ENCODE peak calls at places on chromosome 5, in nine cellular contexts. L, D, W, N, R, P, H, C and G are unnamed samples.
A peak's percentile ranks its signal among the peaks of the same experiment; 100 is the strongest.

GRCh38 chr5:67144183-67144639 is 52.4 kb downstream of the CD180 start:
- DNase-seq in L (no peak), D (no peak), W (no peak), N (no peak), R (no peak), P (no peak), H (no peak), C (no peak), G (no peak)

GRCh38 chr5:56310711-56311204 is 77.6 kb upstream of the ANKRD55 start:
- DNase-seq in L (peak; percentile 39), D (no peak), W (no peak), N (peak; percentile 47), R (no peak), P (no peak), H (no peak), C (no peak), G (no peak)

GRCh38 chr5:156393980-156394379 is 67.0 kb downstream of the SGCD start:
- DNase-seq in L (no peak), D (no peak), W (no peak), N (no peak), R (no peak), P (peak; percentile 48), H (no peak), C (no peak), G (no peak)

GRCh38 chr5:151115272-151115905 is 34.6 kb upstream of the TNIP1 start:
- DNase-seq in L (peak; percentile 66), D (peak; percentile 68), W (peak; percentile 81), N (peak; percentile 56), R (peak; percentile 55), P (peak; percentile 85), H (peak; percentile 78), C (peak; percentile 69), G (peak; percentile 69)

GRCh38 chr5:170254056-170254455 is 21.3 kb downstream of the C5orf58 start:
- DNase-seq in L (no peak), D (peak; percentile 55), W (no peak), N (no peak), R (peak; percentile 66), P (no peak), H (no peak), C (no peak), G (peak; percentile 60)

GRCh38 chr5:175687231-175687701 is 29.4 kb downstream of the HRH2 start:
- DNase-seq in L (no peak), D (no peak), W (peak; percentile 70), N (no peak), R (no peak), P (no peak), H (peak; percentile 86), C (no peak), G (no peak)

GRCh38 chr5:17719592-17719991 is 85.3 kb downstream of the TAF11L14 start:
- DNase-seq in L (no peak), D (no peak), W (no peak), N (no peak), R (no peak), P (no peak), H (no peak), C (no peak), G (no peak)

GRCh38 chr5:145540375-145540774 is 294.8 kb downstream of the PRELID2 start:
- DNase-seq in L (peak; percentile 9), D (no peak), W (no peak), N (peak; percentile 33), R (no peak), P (peak; percentile 17), H (no peak), C (no peak), G (no peak)

GRCh38 chr5:45696206-45696836 is at the start of gene HCN1:
- DNase-seq in L (peak; percentile 62), D (peak; percentile 43), W (peak; percentile 88), N (peak; percentile 32), R (peak; percentile 60), P (peak; percentile 43), H (peak; percentile 59), C (peak; percentile 83), G (peak; percentile 40)

GRCh38 chr5:76391014-76391413 is 12.1 kb upstream of the IQGAP2 start:
- DNase-seq in L (no peak), D (no peak), W (no peak), N (no peak), R (no peak), P (no peak), H (no peak), C (no peak), G (no peak)

GRCh38 chr5:59161206-59162105 is 578.6 kb downstream of the RAB3C start:
- DNase-seq in L (no peak), D (no peak), W (no peak), N (no peak), R (no peak), P (no peak), H (no peak), C (no peak), G (no peak)

GRCh38 chr5:147234825-147235635 is at the start of gene STK32A:
- DNase-seq in L (peak; percentile 10), D (no peak), W (peak; percentile 89), N (no peak), R (no peak), P (peak; percentile 19), H (no peak), C (peak; percentile 53), G (no peak)
- TF ChIP-seq CTCF in L (no peak), D (no peak), W (no peak), N (no peak), R (no peak), P (no peak), H (no peak), C (peak; percentile 8), G (no peak)

GRCh38 chr5:134527156-134527960 is 1.9 kb downstream of the JADE2 start:
- DNase-seq in L (peak; percentile 94), D (peak; percentile 91), W (peak; percentile 83), N (peak; percentile 90), R (peak; percentile 90), P (peak; percentile 96), H (peak; percentile 88), C (peak; percentile 76), G (peak; percentile 88)

GRCh38 chr5:134526483-134527155 is 1.1 kb downstream of the JADE2 start:
- DNase-seq in L (no peak), D (peak; percentile 85), W (peak; percentile 83), N (no peak), R (peak; percentile 87), P (peak; percentile 89), H (peak; percentile 74), C (peak; percentile 46), G (peak; percentile 80)

GRCh38 chr5:134524826-134525686 is at the start of gene JADE2:
- DNase-seq in L (peak; percentile 84), D (peak; percentile 88), W (peak; percentile 77), N (peak; percentile 68), R (peak; percentile 90), P (peak; percentile 79), H (peak; percentile 74), C (peak; percentile 19), G (peak; percentile 83)

GRCh38 chr5:134524219-134524825 is 1.1 kb upstream of the JADE2 start:
- DNase-seq in L (peak; percentile 82), D (peak; percentile 78), W (peak; percentile 94), N (peak; percentile 63), R (peak; percentile 82), P (peak; percentile 93), H (peak; percentile 87), C (peak; percentile 31), G (peak; percentile 67)

DNA sequence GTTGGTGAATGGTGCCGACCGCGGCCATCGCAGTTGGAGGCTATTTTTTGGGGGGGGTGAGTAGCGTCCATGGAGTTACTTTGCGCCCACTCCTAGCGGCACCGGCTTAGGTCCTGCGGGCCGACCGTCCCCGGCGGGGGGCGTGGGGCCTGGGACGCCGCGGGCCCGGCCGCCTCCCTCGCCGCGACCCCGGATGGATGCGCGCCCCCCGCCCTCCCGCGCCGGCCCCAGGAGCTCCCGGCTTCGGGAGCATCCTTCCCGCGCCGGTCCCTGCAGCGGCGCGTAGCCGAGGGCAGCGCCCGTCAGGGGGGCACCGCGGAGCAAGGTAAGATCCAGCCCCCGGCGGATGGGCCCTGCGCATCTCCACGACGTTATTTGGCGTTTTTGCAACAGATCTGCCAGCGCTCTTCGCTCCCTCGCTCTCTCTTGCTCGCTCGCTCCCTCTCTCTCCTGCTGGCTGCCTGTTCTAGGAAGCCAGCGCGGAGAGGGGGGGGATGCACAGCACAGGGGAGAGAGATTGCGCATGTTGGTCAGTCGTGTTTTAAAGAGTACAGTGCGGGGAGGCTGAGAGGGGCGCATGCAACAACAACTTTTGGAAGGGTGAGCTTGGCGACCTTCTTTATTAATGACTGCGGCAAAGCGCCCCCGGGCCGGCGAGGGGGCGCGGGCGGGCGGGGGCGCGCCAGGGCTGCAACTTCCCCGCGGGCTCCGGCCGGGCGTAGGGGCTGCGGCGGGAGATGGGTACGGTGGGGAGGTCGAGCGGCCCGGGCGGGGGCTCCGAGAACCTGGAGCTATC is 415 bp downstream of the JADE2 start:
- DNase-seq in L (peak; percentile 86), D (peak; percentile 68), W (peak; percentile 83), N (peak; percentile 83), R (peak; percentile 76), P (peak; percentile 92), H (peak; percentile 82), C (peak; percentile 42), G (peak; percentile 55)
- TF ChIP-seq CTCF in L (no peak), D (peak; percentile 6), W (peak; percentile 4), N (peak; percentile 8), R (no peak), P (no peak), H (peak; percentile 13), C (no peak), G (no peak)

DNA sequence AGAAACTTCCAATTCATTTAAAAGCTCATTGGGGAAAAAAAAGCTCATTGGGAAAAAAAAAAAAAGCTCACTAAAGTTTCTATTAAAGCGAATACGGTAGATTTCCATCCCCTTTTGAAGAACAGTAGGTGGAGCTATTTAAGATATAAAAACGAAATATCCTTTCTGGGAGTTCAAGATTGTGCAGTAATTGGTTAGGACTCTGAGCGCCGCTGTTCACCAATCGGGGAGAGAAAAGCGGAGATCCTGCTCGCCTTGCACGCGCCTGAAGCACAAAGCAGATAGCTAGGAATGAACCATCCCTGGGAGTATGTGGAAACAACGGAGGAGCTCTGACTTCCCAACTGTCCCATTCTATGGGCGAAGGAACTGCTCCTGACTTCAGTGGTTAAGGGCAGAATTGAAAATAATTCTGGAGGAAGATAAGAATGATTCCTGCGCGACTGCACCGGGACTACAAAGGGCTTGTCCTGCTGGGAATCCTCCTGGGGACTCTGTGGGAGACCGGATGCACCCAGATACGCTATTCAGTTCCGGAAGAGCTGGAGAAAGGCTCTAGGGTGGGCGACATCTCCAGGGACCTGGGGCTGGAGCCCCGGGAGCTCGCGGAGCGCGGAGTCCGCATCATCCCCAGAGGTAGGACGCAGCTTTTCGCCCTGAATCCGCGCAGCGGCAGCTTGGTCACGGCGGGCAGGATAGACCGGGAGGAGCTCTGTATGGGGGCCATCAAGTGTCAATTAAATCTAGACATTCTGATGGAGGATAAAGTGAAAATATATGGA is at the start of gene PCDHGA12:
- DNase-seq in L (peak; percentile 94), D (peak; percentile 78), W (no peak), N (peak; percentile 87), R (peak; percentile 89), P (peak; percentile 96), H (peak; percentile 69), C (no peak), G (peak; percentile 85)
- TF ChIP-seq CTCF in L (peak; percentile 72), D (peak; percentile 66), W (peak; percentile 22), N (peak; percentile 71), R (peak; percentile 50), P (peak; percentile 39), H (peak; percentile 69), C (no peak), G (peak; percentile 9)

GRCh38 chr5:142937265-142937877 is 167.2 kb downstream of the ARHGAP26 start:
- DNase-seq in L (no peak), D (no peak), W (no peak), N (no peak), R (no peak), P (no peak), H (no peak), C (no peak), G (no peak)
- TF ChIP-seq CTCF in L (no peak), D (no peak), W (no peak), N (no peak), R (no peak), P (no peak), H (no peak), C (no peak), G (no peak)